ENCODE peak calls at places on chromosomes 7 and 10, in four cellular contexts. One of them, this sample, is unnamed.

GRCh38 chr7:110010379-110010778 is 1080.5 kb upstream of the LRRN3 start:
- DNase-seq in CD4-positive, alpha-beta T cell: no peak
- DNase-seq in gastrocnemius medialis: no peak
- DNase-seq in transverse colon: no peak
- DNase-seq in this sample: no peak

GRCh38 chr7:83519240-83519639 is 129.7 kb downstream of the SEMA3E start:
- DNase-seq in CD4-positive, alpha-beta T cell: no peak
- DNase-seq in gastrocnemius medialis: no peak
- DNase-seq in transverse colon: no peak
- DNase-seq in this sample: no peak

GRCh38 chr7:1295776-1296726 is 63.4 kb downstream of the UNCX start:
- DNase-seq in CD4-positive, alpha-beta T cell: no peak
- DNase-seq in gastrocnemius medialis: no peak
- DNase-seq in transverse colon: no peak
- DNase-seq in this sample: no peak

GRCh38 chr10:70761031-70761601 is 24.1 kb downstream of the TBATA start:
- DNase-seq in CD4-positive, alpha-beta T cell: no peak
- DNase-seq in gastrocnemius medialis: no peak
- DNase-seq in transverse colon: no peak
- DNase-seq in this sample: no peak

GRCh38 chr10:27783660-27784059 is 38.0 kb upstream of the MKX start:
- DNase-seq in CD4-positive, alpha-beta T cell: no peak
- DNase-seq in gastrocnemius medialis: no peak
- DNase-seq in transverse colon: no peak
- DNase-seq in this sample: no peak

GRCh38 chr7:36303202-36304098 is 86.2 kb upstream of the ANLN start:
- DNase-seq in CD4-positive, alpha-beta T cell: no peak
- DNase-seq in gastrocnemius medialis: peak; percentile 77
- DNase-seq in transverse colon: peak; percentile 54
- DNase-seq in this sample: peak; percentile 90

GRCh38 chr7:50359995-50360925 is 55.7 kb downstream of the IKZF1 start:
- DNase-seq in CD4-positive, alpha-beta T cell: peak; percentile 77
- DNase-seq in gastrocnemius medialis: no peak
- DNase-seq in transverse colon: peak; percentile 54
- DNase-seq in this sample: no peak

GRCh38 chr10:122019414-122019975 is 30.5 kb downstream of the TACC2 start:
- DNase-seq in CD4-positive, alpha-beta T cell: no peak
- DNase-seq in gastrocnemius medialis: peak; percentile 48
- DNase-seq in transverse colon: peak; percentile 89
- DNase-seq in this sample: no peak

GRCh38 chr10:126059101-126059826 is 162.9 kb downstream of the FANK1 start:
- DNase-seq in CD4-positive, alpha-beta T cell: no peak
- DNase-seq in gastrocnemius medialis: no peak
- DNase-seq in transverse colon: no peak
- DNase-seq in this sample: no peak

GRCh38 chr7:116271980-116272886 is 61.9 kb downstream of the TES start:
- DNase-seq in CD4-positive, alpha-beta T cell: no peak
- DNase-seq in gastrocnemius medialis: peak; percentile 76
- DNase-seq in transverse colon: peak; percentile 21
- DNase-seq in this sample: peak; percentile 46

GRCh38 chr7:135672560-135673359 is 10.4 kb downstream of the STMP1 start:
- DNase-seq in CD4-positive, alpha-beta T cell: no peak
- DNase-seq in gastrocnemius medialis: no peak
- DNase-seq in transverse colon: no peak
- DNase-seq in this sample: no peak

GRCh38 chr10:101061814-101062230 is at the start of gene KAZALD1:
- DNase-seq in CD4-positive, alpha-beta T cell: no peak
- DNase-seq in gastrocnemius medialis: no peak
- DNase-seq in transverse colon: no peak
- DNase-seq in this sample: no peak

GRCh38 chr10:34985823-34986222 is 104.3 kb downstream of the CUL2 start:
- DNase-seq in CD4-positive, alpha-beta T cell: no peak
- DNase-seq in gastrocnemius medialis: no peak
- DNase-seq in transverse colon: peak; percentile 18
- DNase-seq in this sample: no peak

GRCh38 chr10:34407227-34407626 is 407.9 kb downstream of the PARD3 start:
- DNase-seq in CD4-positive, alpha-beta T cell: no peak
- DNase-seq in gastrocnemius medialis: no peak
- DNase-seq in transverse colon: no peak
- DNase-seq in this sample: no peak

GRCh38 chr7:120836556-120837125 is 21.3 kb downstream of the TSPAN12 start:
- DNase-seq in CD4-positive, alpha-beta T cell: no peak
- DNase-seq in gastrocnemius medialis: no peak
- DNase-seq in transverse colon: no peak
- DNase-seq in this sample: no peak

GRCh38 chr7:147498081-147498480 is 1092.5 kb upstream of the C7orf33 start:
- DNase-seq in CD4-positive, alpha-beta T cell: no peak
- DNase-seq in gastrocnemius medialis: no peak
- DNase-seq in transverse colon: no peak
- DNase-seq in this sample: no peak

GRCh38 chr7:44182827-44183226 is 6.4 kb downstream of the GCK start:
- DNase-seq in CD4-positive, alpha-beta T cell: no peak
- DNase-seq in gastrocnemius medialis: no peak
- DNase-seq in transverse colon: no peak
- DNase-seq in this sample: no peak

GRCh38 chr10:73094249-73094850 is 2.3 kb downstream of the P4HA1 start:
- DNase-seq in CD4-positive, alpha-beta T cell: no peak
- DNase-seq in gastrocnemius medialis: no peak
- DNase-seq in transverse colon: no peak
- DNase-seq in this sample: no peak

GRCh38 chr10:35545079-35545657 is 60.0 kb upstream of the GJD4 start:
- DNase-seq in CD4-positive, alpha-beta T cell: no peak
- DNase-seq in gastrocnemius medialis: no peak
- DNase-seq in transverse colon: no peak
- DNase-seq in this sample: no peak

GRCh38 chr10:96513686-96514551 is at the start of gene TLL2:
- DNase-seq in CD4-positive, alpha-beta T cell: peak; percentile 52
- DNase-seq in gastrocnemius medialis: peak; percentile 76
- DNase-seq in transverse colon: peak; percentile 87
- DNase-seq in this sample: peak; percentile 45

GRCh38 chr7:151081170-151082101 is 827 bp upstream of the FASTK start:
- DNase-seq in CD4-positive, alpha-beta T cell: no peak
- DNase-seq in gastrocnemius medialis: no peak
- DNase-seq in transverse colon: peak; percentile 59
- DNase-seq in this sample: no peak

GRCh38 chr7:94170836-94171235 is 166.7 kb upstream of the BET1 start:
- DNase-seq in CD4-positive, alpha-beta T cell: no peak
- DNase-seq in gastrocnemius medialis: no peak
- DNase-seq in transverse colon: no peak
- DNase-seq in this sample: no peak

GRCh38 chr7:133746305-133746704 is 380.8 kb upstream of the LRGUK start:
- DNase-seq in CD4-positive, alpha-beta T cell: no peak
- DNase-seq in gastrocnemius medialis: no peak
- DNase-seq in transverse colon: no peak
- DNase-seq in this sample: no peak

GRCh38 chr7:25559581-25560367 is 331.5 kb upstream of the NPVF start:
- DNase-seq in CD4-positive, alpha-beta T cell: no peak
- DNase-seq in gastrocnemius medialis: no peak
- DNase-seq in transverse colon: no peak
- DNase-seq in this sample: no peak

GRCh38 chr7:91880016-91880412 is 488 bp downstream of the MTERF1 start:
- DNase-seq in CD4-positive, alpha-beta T cell: no peak
- DNase-seq in gastrocnemius medialis: no peak
- DNase-seq in transverse colon: no peak
- DNase-seq in this sample: no peak

DNA sequence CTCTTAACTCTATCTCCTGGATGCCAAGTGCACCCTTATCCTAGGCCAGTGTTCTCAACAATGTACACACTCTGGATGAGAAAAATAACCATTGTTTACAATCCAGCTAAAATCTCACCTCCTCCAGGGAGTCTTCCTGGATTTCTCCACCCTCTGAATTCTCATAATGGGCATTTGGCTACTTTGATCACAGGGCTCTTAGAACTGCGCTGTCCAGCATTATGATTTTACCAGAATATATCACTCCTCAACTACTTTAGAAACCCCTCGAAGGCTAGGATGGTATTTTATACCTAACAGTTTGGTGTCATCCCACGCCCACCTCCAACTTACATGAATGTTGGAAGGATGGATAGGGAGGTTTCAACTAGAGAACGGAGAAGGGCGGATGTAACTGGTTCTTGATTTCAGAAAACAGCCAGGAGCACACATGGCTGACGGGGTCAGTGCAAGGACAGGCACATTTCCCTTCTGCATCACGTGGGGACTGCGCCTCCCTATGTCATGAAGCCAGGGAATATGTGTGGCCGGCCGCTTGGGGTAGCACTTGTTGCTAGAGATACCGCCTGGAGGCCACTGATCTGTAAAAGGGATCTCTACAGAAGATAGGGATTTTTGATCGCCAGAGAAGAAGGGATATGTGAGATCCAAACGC is 1.2 kb upstream of the ATP6V0E2 start:
- DNase-seq in CD4-positive, alpha-beta T cell: no peak
- DNase-seq in gastrocnemius medialis: peak; percentile 84
- DNase-seq in transverse colon: peak; percentile 77
- DNase-seq in this sample: peak; percentile 42
- H3K27ac ChIP-seq in CD4-positive, alpha-beta T cell: peak overlapping the region; percentile 77
- H3K27ac ChIP-seq in gastrocnemius medialis: peak overlapping the region; percentile 88
- H3K27ac ChIP-seq in transverse colon: peak overlapping the region; percentile 90
- H3K27ac ChIP-seq in this sample: peak overlapping the region; percentile 82

GRCh38 chr10:117646718-117647117 is 104.2 kb downstream of the EMX2 start:
- DNase-seq in CD4-positive, alpha-beta T cell: no peak
- DNase-seq in gastrocnemius medialis: no peak
- DNase-seq in transverse colon: no peak
- DNase-seq in this sample: no peak
- H3K27ac ChIP-seq in CD4-positive, alpha-beta T cell: no peak overlapping the region
- H3K27ac ChIP-seq in gastrocnemius medialis: no peak overlapping the region
- H3K27ac ChIP-seq in transverse colon: no peak overlapping the region
- H3K27ac ChIP-seq in this sample: no peak overlapping the region

GRCh38 chr7:30727061-30727945 is 24.6 kb upstream of the INMT start:
- DNase-seq in CD4-positive, alpha-beta T cell: peak; percentile 59
- DNase-seq in gastrocnemius medialis: no peak
- DNase-seq in transverse colon: peak; percentile 27
- DNase-seq in this sample: no peak
- H3K27ac ChIP-seq in CD4-positive, alpha-beta T cell: peak overlapping the region; percentile 47
- H3K27ac ChIP-seq in gastrocnemius medialis: no peak overlapping the region
- H3K27ac ChIP-seq in transverse colon: peak overlapping the region; percentile 8
- H3K27ac ChIP-seq in this sample: no peak overlapping the region

GRCh38 chr7:96786261-96786997 is 76.8 kb upstream of the SEM1 start:
- DNase-seq in CD4-positive, alpha-beta T cell: no peak
- DNase-seq in gastrocnemius medialis: no peak
- DNase-seq in transverse colon: no peak
- DNase-seq in this sample: no peak
- H3K27ac ChIP-seq in CD4-positive, alpha-beta T cell: no peak overlapping the region
- H3K27ac ChIP-seq in gastrocnemius medialis: peak overlapping the region; percentile 49
- H3K27ac ChIP-seq in transverse colon: no peak overlapping the region
- H3K27ac ChIP-seq in this sample: no peak overlapping the region

This sample was measured in thoracic aorta.